ENCODE peak calls at places on chromosome 3, in eight cellular contexts. One of them, this sample, is unnamed.
A peak's percentile ranks its signal among the peaks of the same experiment; 100 is the strongest.

GRCh38 chr3:93843981-93844380 is 129.7 kb downstream of the PROS1 start:
- DNase-seq in RWPE2: no peak
- DNase-seq in NCI-H1694: no peak
- DNase-seq in neural progenitor cell: no peak
- DNase-seq in amniotic stem cell: peak; percentile 22
- DNase-seq in AG20443: peak; percentile 63
- DNase-seq in activated CD8-positive, alpha-beta T cell treated with anti-CD3 and anti-CD28 coated beads for 36 hours: no peak
- DNase-seq in kidney epithelial cell: peak; percentile 78
- DNase-seq in this sample: no peak

GRCh38 chr3:40637891-40638290 is 113.1 kb downstream of the ZNF621 start:
- DNase-seq in RWPE2: no peak
- DNase-seq in NCI-H1694: no peak
- DNase-seq in neural progenitor cell: no peak
- DNase-seq in amniotic stem cell: no peak
- DNase-seq in AG20443: no peak
- DNase-seq in activated CD8-positive, alpha-beta T cell treated with anti-CD3 and anti-CD28 coated beads for 36 hours: no peak
- DNase-seq in kidney epithelial cell: peak; percentile 16
- DNase-seq in this sample: no peak

GRCh38 chr3:39068556-39068955 is 16.7 kb downstream of the WDR48 start:
- DNase-seq in RWPE2: no peak
- DNase-seq in NCI-H1694: no peak
- DNase-seq in neural progenitor cell: no peak
- DNase-seq in amniotic stem cell: no peak
- DNase-seq in AG20443: no peak
- DNase-seq in activated CD8-positive, alpha-beta T cell treated with anti-CD3 and anti-CD28 coated beads for 36 hours: no peak
- DNase-seq in kidney epithelial cell: no peak
- DNase-seq in this sample: no peak

GRCh38 chr3:156620260-156620659 is 54.1 kb upstream of the TIPARP start:
- DNase-seq in RWPE2: no peak
- DNase-seq in NCI-H1694: peak; percentile 18
- DNase-seq in neural progenitor cell: no peak
- DNase-seq in amniotic stem cell: no peak
- DNase-seq in AG20443: no peak
- DNase-seq in activated CD8-positive, alpha-beta T cell treated with anti-CD3 and anti-CD28 coated beads for 36 hours: peak; percentile 13
- DNase-seq in kidney epithelial cell: no peak
- DNase-seq in this sample: no peak

GRCh38 chr3:151890721-151891141 is 17.3 kb downstream of the SUCNR1 start:
- DNase-seq in RWPE2: no peak
- DNase-seq in NCI-H1694: no peak
- DNase-seq in neural progenitor cell: no peak
- DNase-seq in amniotic stem cell: no peak
- DNase-seq in AG20443: no peak
- DNase-seq in activated CD8-positive, alpha-beta T cell treated with anti-CD3 and anti-CD28 coated beads for 36 hours: no peak
- DNase-seq in kidney epithelial cell: no peak
- DNase-seq in this sample: no peak

GRCh38 chr3:180700941-180701340 is 21.7 kb upstream of the CCDC39 start:
- DNase-seq in RWPE2: no peak
- DNase-seq in NCI-H1694: no peak
- DNase-seq in neural progenitor cell: no peak
- DNase-seq in amniotic stem cell: no peak
- DNase-seq in AG20443: no peak
- DNase-seq in activated CD8-positive, alpha-beta T cell treated with anti-CD3 and anti-CD28 coated beads for 36 hours: no peak
- DNase-seq in kidney epithelial cell: no peak
- DNase-seq in this sample: no peak

GRCh38 chr3:197366301-197367044 is 68.1 kb upstream of the DLG1 start:
- DNase-seq in RWPE2: no peak
- DNase-seq in NCI-H1694: no peak
- DNase-seq in neural progenitor cell: no peak
- DNase-seq in amniotic stem cell: no peak
- DNase-seq in AG20443: no peak
- DNase-seq in activated CD8-positive, alpha-beta T cell treated with anti-CD3 and anti-CD28 coated beads for 36 hours: no peak
- DNase-seq in kidney epithelial cell: no peak
- DNase-seq in this sample: peak; percentile 45

GRCh38 chr3:98556164-98557130 is 24.7 kb downstream of the GPR15 start:
- DNase-seq in RWPE2: no peak
- DNase-seq in NCI-H1694: no peak
- DNase-seq in neural progenitor cell: no peak
- DNase-seq in amniotic stem cell: no peak
- DNase-seq in AG20443: no peak
- DNase-seq in activated CD8-positive, alpha-beta T cell treated with anti-CD3 and anti-CD28 coated beads for 36 hours: peak; percentile 91
- DNase-seq in kidney epithelial cell: no peak
- DNase-seq in this sample: no peak

GRCh38 chr3:156643729-156644389 is 30.5 kb upstream of the TIPARP start:
- DNase-seq in RWPE2: no peak
- DNase-seq in NCI-H1694: no peak
- DNase-seq in neural progenitor cell: no peak
- DNase-seq in amniotic stem cell: no peak
- DNase-seq in AG20443: peak; percentile 52
- DNase-seq in activated CD8-positive, alpha-beta T cell treated with anti-CD3 and anti-CD28 coated beads for 36 hours: peak; percentile 61
- DNase-seq in kidney epithelial cell: no peak
- DNase-seq in this sample: no peak

GRCh38 chr3:124878561-124879394 is 8.4 kb downstream of the ITGB5 start:
- DNase-seq in RWPE2: peak; percentile 79
- DNase-seq in NCI-H1694: no peak
- DNase-seq in neural progenitor cell: no peak
- DNase-seq in amniotic stem cell: peak; percentile 74
- DNase-seq in AG20443: peak; percentile 86
- DNase-seq in activated CD8-positive, alpha-beta T cell treated with anti-CD3 and anti-CD28 coated beads for 36 hours: peak; percentile 62
- DNase-seq in kidney epithelial cell: peak; percentile 67
- DNase-seq in this sample: no peak

GRCh38 chr3:33803252-33803651 is 4.8 kb downstream of the PDCD6IP start:
- DNase-seq in RWPE2: no peak
- DNase-seq in NCI-H1694: no peak
- DNase-seq in neural progenitor cell: no peak
- DNase-seq in amniotic stem cell: no peak
- DNase-seq in AG20443: no peak
- DNase-seq in activated CD8-positive, alpha-beta T cell treated with anti-CD3 and anti-CD28 coated beads for 36 hours: no peak
- DNase-seq in kidney epithelial cell: no peak
- DNase-seq in this sample: no peak

GRCh38 chr3:133938770-133939495 is 43.3 kb upstream of the RAB6B start:
- DNase-seq in RWPE2: no peak
- DNase-seq in NCI-H1694: no peak
- DNase-seq in neural progenitor cell: no peak
- DNase-seq in amniotic stem cell: no peak
- DNase-seq in AG20443: no peak
- DNase-seq in activated CD8-positive, alpha-beta T cell treated with anti-CD3 and anti-CD28 coated beads for 36 hours: no peak
- DNase-seq in kidney epithelial cell: no peak
- DNase-seq in this sample: peak; percentile 69

GRCh38 chr3:148916132-148916531 is 51.0 kb downstream of the CPA3 start:
- DNase-seq in RWPE2: no peak
- DNase-seq in NCI-H1694: no peak
- DNase-seq in neural progenitor cell: no peak
- DNase-seq in amniotic stem cell: no peak
- DNase-seq in AG20443: no peak
- DNase-seq in activated CD8-positive, alpha-beta T cell treated with anti-CD3 and anti-CD28 coated beads for 36 hours: no peak
- DNase-seq in kidney epithelial cell: no peak
- DNase-seq in this sample: no peak

GRCh38 chr3:42505203-42505848 is 2.9 kb downstream of the VIPR1 start:
- DNase-seq in RWPE2: peak; percentile 29
- DNase-seq in NCI-H1694: no peak
- DNase-seq in neural progenitor cell: no peak
- DNase-seq in amniotic stem cell: no peak
- DNase-seq in AG20443: no peak
- DNase-seq in activated CD8-positive, alpha-beta T cell treated with anti-CD3 and anti-CD28 coated beads for 36 hours: no peak
- DNase-seq in kidney epithelial cell: no peak
- DNase-seq in this sample: peak; percentile 73

GRCh38 chr3:63857311-63857710 is 6.3 kb downstream of the THOC7 start:
- DNase-seq in RWPE2: no peak
- DNase-seq in NCI-H1694: no peak
- DNase-seq in neural progenitor cell: no peak
- DNase-seq in amniotic stem cell: no peak
- DNase-seq in AG20443: no peak
- DNase-seq in activated CD8-positive, alpha-beta T cell treated with anti-CD3 and anti-CD28 coated beads for 36 hours: no peak
- DNase-seq in kidney epithelial cell: peak; percentile 25
- DNase-seq in this sample: no peak

GRCh38 chr3:30263238-30263920 is 343.0 kb upstream of the TGFBR2 start:
- DNase-seq in RWPE2: no peak
- DNase-seq in NCI-H1694: no peak
- DNase-seq in neural progenitor cell: no peak
- DNase-seq in amniotic stem cell: no peak
- DNase-seq in AG20443: no peak
- DNase-seq in activated CD8-positive, alpha-beta T cell treated with anti-CD3 and anti-CD28 coated beads for 36 hours: peak; percentile 16
- DNase-seq in kidney epithelial cell: no peak
- DNase-seq in this sample: no peak

GRCh38 chr3:97074546-97074945 is 260.2 kb downstream of the EPHA6 start:
- DNase-seq in RWPE2: no peak
- DNase-seq in NCI-H1694: no peak
- DNase-seq in neural progenitor cell: no peak
- DNase-seq in amniotic stem cell: no peak
- DNase-seq in AG20443: no peak
- DNase-seq in activated CD8-positive, alpha-beta T cell treated with anti-CD3 and anti-CD28 coated beads for 36 hours: no peak
- DNase-seq in kidney epithelial cell: no peak
- DNase-seq in this sample: no peak

GRCh38 chr3:135865554-135865953 is 100.0 kb upstream of the PPP2R3A start:
- DNase-seq in RWPE2: no peak
- DNase-seq in NCI-H1694: no peak
- DNase-seq in neural progenitor cell: no peak
- DNase-seq in amniotic stem cell: no peak
- DNase-seq in AG20443: peak; percentile 37
- DNase-seq in activated CD8-positive, alpha-beta T cell treated with anti-CD3 and anti-CD28 coated beads for 36 hours: no peak
- DNase-seq in kidney epithelial cell: no peak
- DNase-seq in this sample: no peak

GRCh38 chr3:62922326-62922725 is 47.1 kb upstream of the CADPS start:
- DNase-seq in RWPE2: no peak
- DNase-seq in NCI-H1694: no peak
- DNase-seq in neural progenitor cell: no peak
- DNase-seq in amniotic stem cell: no peak
- DNase-seq in AG20443: no peak
- DNase-seq in activated CD8-positive, alpha-beta T cell treated with anti-CD3 and anti-CD28 coated beads for 36 hours: no peak
- DNase-seq in kidney epithelial cell: no peak
- DNase-seq in this sample: no peak

GRCh38 chr3:128490650-128491070 is 2.3 kb downstream of the GATA2 start:
- DNase-seq in RWPE2: no peak
- DNase-seq in NCI-H1694: no peak
- DNase-seq in neural progenitor cell: no peak
- DNase-seq in amniotic stem cell: no peak
- DNase-seq in AG20443: no peak
- DNase-seq in activated CD8-positive, alpha-beta T cell treated with anti-CD3 and anti-CD28 coated beads for 36 hours: no peak
- DNase-seq in kidney epithelial cell: no peak
- DNase-seq in this sample: no peak

GRCh38 chr3:61371123-61371522 is 119.9 kb upstream of the FHIT start:
- DNase-seq in RWPE2: no peak
- DNase-seq in NCI-H1694: no peak
- DNase-seq in neural progenitor cell: peak; percentile 34
- DNase-seq in amniotic stem cell: no peak
- DNase-seq in AG20443: no peak
- DNase-seq in activated CD8-positive, alpha-beta T cell treated with anti-CD3 and anti-CD28 coated beads for 36 hours: peak; percentile 53
- DNase-seq in kidney epithelial cell: no peak
- DNase-seq in this sample: no peak

GRCh38 chr3:62451211-62451892 is 78.0 kb upstream of the FEZF2 start:
- DNase-seq in RWPE2: no peak
- DNase-seq in NCI-H1694: no peak
- DNase-seq in neural progenitor cell: peak; percentile 58
- DNase-seq in amniotic stem cell: no peak
- DNase-seq in AG20443: no peak
- DNase-seq in activated CD8-positive, alpha-beta T cell treated with anti-CD3 and anti-CD28 coated beads for 36 hours: peak; percentile 51
- DNase-seq in kidney epithelial cell: no peak
- DNase-seq in this sample: no peak

GRCh38 chr3:166510382-166510781 is 673.2 kb upstream of the BCHE start:
- DNase-seq in RWPE2: no peak
- DNase-seq in NCI-H1694: no peak
- DNase-seq in neural progenitor cell: peak; percentile 79
- DNase-seq in amniotic stem cell: no peak
- DNase-seq in AG20443: no peak
- DNase-seq in activated CD8-positive, alpha-beta T cell treated with anti-CD3 and anti-CD28 coated beads for 36 hours: no peak
- DNase-seq in kidney epithelial cell: no peak
- DNase-seq in this sample: no peak

GRCh38 chr3:97882975-97883598 is 61.3 kb downstream of the CRYBG3 start:
- DNase-seq in RWPE2: no peak
- DNase-seq in NCI-H1694: no peak
- DNase-seq in neural progenitor cell: no peak
- DNase-seq in amniotic stem cell: no peak
- DNase-seq in AG20443: peak; percentile 31
- DNase-seq in activated CD8-positive, alpha-beta T cell treated with anti-CD3 and anti-CD28 coated beads for 36 hours: peak; percentile 20
- DNase-seq in kidney epithelial cell: no peak
- DNase-seq in this sample: no peak

GRCh38 chr3:73787620-73788019 is 162.9 kb upstream of the PDZRN3 start:
- DNase-seq in RWPE2: no peak
- DNase-seq in NCI-H1694: no peak
- DNase-seq in neural progenitor cell: no peak
- DNase-seq in amniotic stem cell: no peak
- DNase-seq in AG20443: no peak
- DNase-seq in activated CD8-positive, alpha-beta T cell treated with anti-CD3 and anti-CD28 coated beads for 36 hours: no peak
- DNase-seq in kidney epithelial cell: no peak
- DNase-seq in this sample: no peak

GRCh38 chr3:73493543-73494314 is 131.0 kb downstream of the PDZRN3 start:
- DNase-seq in RWPE2: no peak
- DNase-seq in NCI-H1694: no peak
- DNase-seq in neural progenitor cell: no peak
- DNase-seq in amniotic stem cell: peak; percentile 43
- DNase-seq in AG20443: peak; percentile 86
- DNase-seq in activated CD8-positive, alpha-beta T cell treated with anti-CD3 and anti-CD28 coated beads for 36 hours: no peak
- DNase-seq in kidney epithelial cell: no peak
- DNase-seq in this sample: no peak

GRCh38 chr3:124558898-124559649 is 171.2 kb upstream of the UMPS start:
- DNase-seq in RWPE2: peak; percentile 86
- DNase-seq in NCI-H1694: peak; percentile 59
- DNase-seq in neural progenitor cell: no peak
- DNase-seq in amniotic stem cell: peak; percentile 91
- DNase-seq in AG20443: peak; percentile 81
- DNase-seq in activated CD8-positive, alpha-beta T cell treated with anti-CD3 and anti-CD28 coated beads for 36 hours: no peak
- DNase-seq in kidney epithelial cell: peak; percentile 76
- DNase-seq in this sample: no peak

GRCh38 chr3:54342676-54343075 is 220.3 kb downstream of the CACNA2D3 start:
- DNase-seq in RWPE2: no peak
- DNase-seq in NCI-H1694: no peak
- DNase-seq in neural progenitor cell: no peak
- DNase-seq in amniotic stem cell: no peak
- DNase-seq in AG20443: no peak
- DNase-seq in activated CD8-positive, alpha-beta T cell treated with anti-CD3 and anti-CD28 coated beads for 36 hours: no peak
- DNase-seq in kidney epithelial cell: no peak
- DNase-seq in this sample: no peak

GRCh38 chr3:154851644-154852043 is 228.5 kb upstream of the MME start:
- DNase-seq in RWPE2: no peak
- DNase-seq in NCI-H1694: no peak
- DNase-seq in neural progenitor cell: no peak
- DNase-seq in amniotic stem cell: no peak
- DNase-seq in AG20443: no peak
- DNase-seq in activated CD8-positive, alpha-beta T cell treated with anti-CD3 and anti-CD28 coated beads for 36 hours: no peak
- DNase-seq in kidney epithelial cell: no peak
- DNase-seq in this sample: no peak

GRCh38 chr3:187741403-187742350 is 3.6 kb downstream of the BCL6 start:
- DNase-seq in RWPE2: peak; percentile 64
- DNase-seq in NCI-H1694: peak; percentile 77
- DNase-seq in neural progenitor cell: peak; percentile 80
- DNase-seq in amniotic stem cell: peak; percentile 51
- DNase-seq in AG20443: no peak
- DNase-seq in activated CD8-positive, alpha-beta T cell treated with anti-CD3 and anti-CD28 coated beads for 36 hours: peak; percentile 84
- DNase-seq in kidney epithelial cell: no peak
- DNase-seq in this sample: peak; percentile 91

GRCh38 chr3:17111556-17111955 is 226.8 kb downstream of the PLCL2 start:
- DNase-seq in RWPE2: no peak
- DNase-seq in NCI-H1694: no peak
- DNase-seq in neural progenitor cell: no peak
- DNase-seq in amniotic stem cell: no peak
- DNase-seq in AG20443: no peak
- DNase-seq in activated CD8-positive, alpha-beta T cell treated with anti-CD3 and anti-CD28 coated beads for 36 hours: peak; percentile 11
- DNase-seq in kidney epithelial cell: no peak
- DNase-seq in this sample: no peak

GRCh38 chr3:112304611-112305010 is 10.6 kb upstream of the SLC9C1 start:
- DNase-seq in RWPE2: no peak
- DNase-seq in NCI-H1694: no peak
- DNase-seq in neural progenitor cell: peak; percentile 37
- DNase-seq in amniotic stem cell: no peak
- DNase-seq in AG20443: peak; percentile 13
- DNase-seq in activated CD8-positive, alpha-beta T cell treated with anti-CD3 and anti-CD28 coated beads for 36 hours: no peak
- DNase-seq in kidney epithelial cell: no peak
- DNase-seq in this sample: no peak

GRCh38 chr3:117660941-117661635 is 951.5 kb downstream of the TUSC7 start:
- DNase-seq in RWPE2: no peak
- DNase-seq in NCI-H1694: no peak
- DNase-seq in neural progenitor cell: peak; percentile 13
- DNase-seq in amniotic stem cell: no peak
- DNase-seq in AG20443: no peak
- DNase-seq in activated CD8-positive, alpha-beta T cell treated with anti-CD3 and anti-CD28 coated beads for 36 hours: no peak
- DNase-seq in kidney epithelial cell: no peak
- DNase-seq in this sample: no peak

GRCh38 chr3:50353231-50354004 is 2.8 kb downstream of the CYB561D2 start:
- DNase-seq in RWPE2: no peak
- DNase-seq in NCI-H1694: no peak
- DNase-seq in neural progenitor cell: no peak
- DNase-seq in amniotic stem cell: no peak
- DNase-seq in AG20443: no peak
- DNase-seq in activated CD8-positive, alpha-beta T cell treated with anti-CD3 and anti-CD28 coated beads for 36 hours: no peak
- DNase-seq in kidney epithelial cell: no peak
- DNase-seq in this sample: no peak

This sample was measured in spleen.